ENCODE peak calls at places on chromosomes 7 and 10, in five cellular contexts. T is cardiac muscle cell, P is OCI-LY7, Q is mucosa of descending colon, X is H9. Z is an unnamed sample.

GRCh38 chr10:118569241-118569881 is 26.1 kb downstream of the PRLHR start:
- DNase-seq in T (peak; percentile 43), P (no peak), Q (no peak), X (no peak), Z (no peak)

GRCh38 chr10:93503075-93503474 is 6.7 kb downstream of the CEP55 start:
- DNase-seq in T (peak; percentile 67), P (no peak), Q (no peak), X (no peak), Z (no peak)

GRCh38 chr10:103932996-103933395 is 15.0 kb upstream of the STN1 start:
- DNase-seq in T (no peak), P (no peak), Q (no peak), X (no peak), Z (no peak)

GRCh38 chr10:45034301-45034700 is 33.6 kb downstream of the ZNF22 start:
- DNase-seq in T (no peak), P (no peak), Q (no peak), X (no peak), Z (no peak)

GRCh38 chr10:17112566-17112965 is 17.0 kb downstream of the CUBN start:
- DNase-seq in T (no peak), P (no peak), Q (no peak), X (no peak), Z (no peak)

GRCh38 chr10:93261961-93262610 is 188.4 kb downstream of the CYP26A1 start:
- DNase-seq in T (peak; percentile 38), P (no peak), Q (no peak), X (no peak), Z (no peak)

GRCh38 chr10:44968101-44968886 is 8.7 kb downstream of the RASSF4 start:
- DNase-seq in T (peak; percentile 83), P (peak; percentile 43), Q (no peak), X (no peak), Z (no peak)

GRCh38 chr7:2522780-2523433 is 3.3 kb downstream of the LFNG start:
- DNase-seq in T (peak; percentile 72), P (no peak), Q (peak; percentile 84), X (peak; percentile 73), Z (peak; percentile 87)

GRCh38 chr10:43196131-43196980 is 58.1 kb downstream of the CSGALNACT2 start:
- DNase-seq in T (no peak), P (no peak), Q (peak; percentile 32), X (no peak), Z (no peak)

GRCh38 chr7:88801046-88801445 is 5.5 kb upstream of the TEX47 start:
- DNase-seq in T (no peak), P (no peak), Q (no peak), X (no peak), Z (no peak)

GRCh38 chr7:47501406-47501805 is 80.5 kb downstream of the TNS3 start:
- DNase-seq in T (peak; percentile 82), P (no peak), Q (no peak), X (no peak), Z (no peak)

GRCh38 chr7:22821702-22822485 is 755 bp downstream of the TOMM7 start:
- DNase-seq in T (peak; percentile 47), P (no peak), Q (no peak), X (no peak), Z (no peak)

GRCh38 chr7:2279873-2280272 is 34.4 kb downstream of the SNX8 start:
- DNase-seq in T (peak; percentile 3), P (no peak), Q (no peak), X (no peak), Z (no peak)

GRCh38 chr10:132832186-132832983 is 46.4 kb upstream of the NKX6-2 start:
- DNase-seq in T (no peak), P (no peak), Q (no peak), X (no peak), Z (no peak)

GRCh38 chr10:17561131-17561530 is 56.0 kb downstream of the HACD1 start:
- DNase-seq in T (no peak), P (no peak), Q (no peak), X (no peak), Z (no peak)

GRCh38 chr10:23516530-23516929 is 77.7 kb downstream of the OTUD1 start:
- DNase-seq in T (peak; percentile 36), P (no peak), Q (no peak), X (no peak), Z (peak; percentile 32)

GRCh38 chr10:104336829-104337526 is 1.3 kb downstream of the ITPRIP start:
- DNase-seq in T (peak; percentile 85), P (no peak), Q (no peak), X (no peak), Z (no peak)

GRCh38 chr10:75042292-75042974 is 69.0 kb upstream of the SAMD8 start:
- DNase-seq in T (peak; percentile 23), P (no peak), Q (no peak), X (no peak), Z (no peak)

GRCh38 chr7:44052771-44053365 is 8.4 kb downstream of the DBNL start:
- DNase-seq in T (no peak), P (no peak), Q (no peak), X (no peak), Z (peak; percentile 14)

GRCh38 chr7:70694357-70694908 is 437.5 kb upstream of the GALNT17 start:
- DNase-seq in T (peak; percentile 47), P (peak; percentile 61), Q (peak; percentile 57), X (no peak), Z (no peak)
- H3K4me1 ChIP-seq in T (peaks cover 7% of the 10 kb centered on the region), P (peaks cover 26% of the 10 kb centered on the region), Q (no peaks in the 10 kb centered on the region), X (peaks cover 4% of the 10 kb centered on the region), Z (peaks cover 8% of the 10 kb centered on the region)

DNA sequence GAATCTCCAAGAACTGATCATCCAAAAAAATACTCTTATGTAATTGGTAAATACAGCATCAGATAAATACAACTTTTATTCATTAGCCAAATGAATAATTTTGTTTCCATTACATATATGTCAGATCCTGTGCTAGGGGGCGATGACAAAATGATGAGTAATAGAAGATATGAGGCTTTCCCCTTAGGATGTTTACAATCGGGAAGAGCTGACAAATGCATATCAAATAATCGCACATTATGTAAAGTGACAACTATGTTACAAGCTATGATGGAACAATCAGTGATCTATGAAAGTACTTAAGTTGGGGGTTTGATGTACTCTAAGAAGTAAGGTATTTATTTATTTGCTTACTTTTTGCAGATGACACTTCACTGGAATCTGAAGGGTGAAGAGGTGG is 465.6 kb upstream of the VSTM2A start:
- DNase-seq in T (no peak), P (no peak), Q (no peak), X (no peak), Z (no peak)
- H3K4me1 ChIP-seq in T (peaks cover 4% of the 10 kb centered on the region), P (no peaks in the 10 kb centered on the region), Q (no peaks in the 10 kb centered on the region), X (no peaks in the 10 kb centered on the region), Z (no peaks in the 10 kb centered on the region)

GRCh38 chr10:120387326-120387725 is 69.7 kb upstream of the PLPP4 start:
- DNase-seq in T (no peak), P (no peak), Q (no peak), X (no peak), Z (no peak)
- H3K4me1 ChIP-seq in T (no peaks in the 10 kb centered on the region), P (no peaks in the 10 kb centered on the region), Q (no peaks in the 10 kb centered on the region), X (no peaks in the 10 kb centered on the region), Z (no peaks in the 10 kb centered on the region)

GRCh38 chr10:48573045-48573444 is 31.8 kb downstream of the ARHGAP22 start:
- DNase-seq in T (no peak), P (no peak), Q (no peak), X (no peak), Z (no peak)
- H3K4me1 ChIP-seq in T (no peaks in the 10 kb centered on the region), P (peaks cover 77% of the 10 kb centered on the region), Q (no peaks in the 10 kb centered on the region), X (no peaks in the 10 kb centered on the region), Z (no peaks in the 10 kb centered on the region)